ENCODE peak calls at places on chromosomes 11 and 22, in seven cellular contexts. One of them, this sample, is unnamed.

GRCh38 chr11:128948583-128948982 is 5.9 kb upstream of the TP53AIP1 start:
- DNase-seq in psoas muscle: no peak
- DNase-seq in uterus: no peak
- DNase-seq in epithelial cell of esophagus: no peak
- DNase-seq in body of pancreas: no peak
- DNase-seq in AG10803: no peak
- DNase-seq in colonic mucosa: no peak
- DNase-seq in this sample: no peak

GRCh38 chr22:39721456-39722325 is 151.1 kb downstream of the CACNA1I start:
- DNase-seq in psoas muscle: no peak
- DNase-seq in uterus: no peak
- DNase-seq in epithelial cell of esophagus: no peak
- DNase-seq in body of pancreas: no peak
- DNase-seq in AG10803: no peak
- DNase-seq in colonic mucosa: no peak
- DNase-seq in this sample: no peak

GRCh38 chr11:126886085-126886484 is 114.5 kb downstream of the KIRREL3 start:
- DNase-seq in psoas muscle: no peak
- DNase-seq in uterus: no peak
- DNase-seq in epithelial cell of esophagus: no peak
- DNase-seq in body of pancreas: no peak
- DNase-seq in AG10803: no peak
- DNase-seq in colonic mucosa: no peak
- DNase-seq in this sample: no peak

GRCh38 chr11:124602751-124603150 is 8.5 kb upstream of the PANX3 start:
- DNase-seq in psoas muscle: no peak
- DNase-seq in uterus: no peak
- DNase-seq in epithelial cell of esophagus: no peak
- DNase-seq in body of pancreas: no peak
- DNase-seq in AG10803: no peak
- DNase-seq in colonic mucosa: no peak
- DNase-seq in this sample: no peak

GRCh38 chr22:31605851-31606585 is 56.0 kb downstream of the PISD start:
- DNase-seq in psoas muscle: no peak
- DNase-seq in uterus: no peak
- DNase-seq in epithelial cell of esophagus: peak; percentile 26
- DNase-seq in body of pancreas: no peak
- DNase-seq in AG10803: no peak
- DNase-seq in colonic mucosa: no peak
- DNase-seq in this sample: no peak

GRCh38 chr11:74570266-74571061 is 21.9 kb upstream of the POLD3 start:
- DNase-seq in psoas muscle: no peak
- DNase-seq in uterus: peak; percentile 25
- DNase-seq in epithelial cell of esophagus: peak; percentile 74
- DNase-seq in body of pancreas: peak; percentile 79
- DNase-seq in AG10803: peak; percentile 37
- DNase-seq in colonic mucosa: peak; percentile 74
- DNase-seq in this sample: peak; percentile 60

GRCh38 chr11:134261626-134262488 is 8.5 kb downstream of the ACAD8 start:
- DNase-seq in psoas muscle: no peak
- DNase-seq in uterus: no peak
- DNase-seq in epithelial cell of esophagus: peak; percentile 63
- DNase-seq in body of pancreas: peak; percentile 27
- DNase-seq in AG10803: peak; percentile 16
- DNase-seq in colonic mucosa: no peak
- DNase-seq in this sample: peak; percentile 11

GRCh38 chr22:30423296-30423958 is 2.1 kb upstream of the MTFP1 start:
- DNase-seq in psoas muscle: no peak
- DNase-seq in uterus: no peak
- DNase-seq in epithelial cell of esophagus: peak; percentile 68
- DNase-seq in body of pancreas: no peak
- DNase-seq in AG10803: no peak
- DNase-seq in colonic mucosa: no peak
- DNase-seq in this sample: no peak

GRCh38 chr11:69529001-69529400 is 47.5 kb downstream of the LINC01488 start:
- DNase-seq in psoas muscle: no peak
- DNase-seq in uterus: no peak
- DNase-seq in epithelial cell of esophagus: no peak
- DNase-seq in body of pancreas: no peak
- DNase-seq in AG10803: no peak
- DNase-seq in colonic mucosa: no peak
- DNase-seq in this sample: no peak

GRCh38 chr22:48199667-48200066 is 1437.2 kb downstream of the TBC1D22A start:
- DNase-seq in psoas muscle: no peak
- DNase-seq in uterus: no peak
- DNase-seq in epithelial cell of esophagus: no peak
- DNase-seq in body of pancreas: no peak
- DNase-seq in AG10803: no peak
- DNase-seq in colonic mucosa: peak; percentile 5
- DNase-seq in this sample: no peak

GRCh38 chr11:93577291-93577690 is 34.1 kb upstream of the SMCO4 start:
- DNase-seq in psoas muscle: no peak
- DNase-seq in uterus: no peak
- DNase-seq in epithelial cell of esophagus: no peak
- DNase-seq in body of pancreas: no peak
- DNase-seq in AG10803: peak; percentile 97
- DNase-seq in colonic mucosa: no peak
- DNase-seq in this sample: peak; percentile 48

GRCh38 chr11:93225642-93226041 is 27.9 kb upstream of the SLC36A4 start:
- DNase-seq in psoas muscle: no peak
- DNase-seq in uterus: no peak
- DNase-seq in epithelial cell of esophagus: peak; percentile 34
- DNase-seq in body of pancreas: no peak
- DNase-seq in AG10803: peak; percentile 23
- DNase-seq in colonic mucosa: no peak
- DNase-seq in this sample: peak; percentile 48

GRCh38 chr11:118615282-118615979 is 8.0 kb downstream of the PHLDB1 start:
- DNase-seq in psoas muscle: peak; percentile 16
- DNase-seq in uterus: no peak
- DNase-seq in epithelial cell of esophagus: no peak
- DNase-seq in body of pancreas: peak; percentile 49
- DNase-seq in AG10803: no peak
- DNase-seq in colonic mucosa: no peak
- DNase-seq in this sample: no peak

GRCh38 chr22:25672685-25673084 is 69.3 kb upstream of the MYO18B start:
- DNase-seq in psoas muscle: no peak
- DNase-seq in uterus: no peak
- DNase-seq in epithelial cell of esophagus: no peak
- DNase-seq in body of pancreas: no peak
- DNase-seq in AG10803: no peak
- DNase-seq in colonic mucosa: no peak
- DNase-seq in this sample: peak; percentile 10

GRCh38 chr11:12840871-12841516 is 166.8 kb downstream of the TEAD1 start:
- DNase-seq in psoas muscle: no peak
- DNase-seq in uterus: no peak
- DNase-seq in epithelial cell of esophagus: peak; percentile 52
- DNase-seq in body of pancreas: no peak
- DNase-seq in AG10803: no peak
- DNase-seq in colonic mucosa: no peak
- DNase-seq in this sample: peak; percentile 35

GRCh38 chr11:60116996-60117790 is 28.7 kb downstream of the MS4A2 start:
- DNase-seq in psoas muscle: no peak
- DNase-seq in uterus: no peak
- DNase-seq in epithelial cell of esophagus: no peak
- DNase-seq in body of pancreas: no peak
- DNase-seq in AG10803: no peak
- DNase-seq in colonic mucosa: no peak
- DNase-seq in this sample: no peak

DNA sequence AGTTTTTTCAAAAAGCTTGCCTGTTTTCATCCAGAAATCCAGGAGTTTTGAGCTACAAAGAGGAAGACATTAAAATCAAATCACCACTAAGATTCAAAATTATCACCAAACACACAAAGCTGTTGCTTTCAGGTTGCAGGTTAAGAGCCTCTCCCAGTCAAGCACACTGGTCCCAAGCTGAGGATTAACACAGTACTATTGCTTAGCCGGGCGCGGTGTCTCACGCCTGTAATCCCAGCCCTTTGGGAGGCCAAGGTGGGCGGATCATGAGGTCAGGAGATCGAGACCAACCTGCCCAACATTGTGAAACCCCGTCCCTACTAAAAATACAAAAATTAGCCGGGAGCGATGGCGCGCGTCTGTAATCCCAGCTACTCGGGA is 1165.1 kb downstream of the LRRC4C start:
- DNase-seq in psoas muscle: no peak
- DNase-seq in uterus: no peak
- DNase-seq in epithelial cell of esophagus: no peak
- DNase-seq in body of pancreas: no peak
- DNase-seq in AG10803: no peak
- DNase-seq in colonic mucosa: no peak
- DNase-seq in this sample: no peak
- TF ChIP-seq CTCF in psoas muscle: no peak
- TF ChIP-seq CTCF in uterus: no peak
- TF ChIP-seq CTCF in epithelial cell of esophagus: no peak
- TF ChIP-seq CTCF in body of pancreas: no peak
- TF ChIP-seq CTCF in AG10803: no peak
- TF ChIP-seq CTCF in colonic mucosa: peak; percentile 9
- TF ChIP-seq CTCF in this sample: no peak

GRCh38 chr22:17120711-17121234 is 387 bp downstream of the TMEM121B start:
- DNase-seq in psoas muscle: peak; percentile 55
- DNase-seq in uterus: no peak
- DNase-seq in epithelial cell of esophagus: peak; percentile 13
- DNase-seq in body of pancreas: no peak
- DNase-seq in AG10803: no peak
- DNase-seq in colonic mucosa: no peak
- DNase-seq in this sample: no peak
- H3K4me3 ChIP-seq in psoas muscle: peak overlapping the region; percentile 79
- H3K4me3 ChIP-seq in uterus: peak overlapping the region; percentile 28
- H3K4me3 ChIP-seq in epithelial cell of esophagus: no peak overlapping the region
- H3K4me3 ChIP-seq in body of pancreas: peak overlapping the region; percentile 46
- H3K4me3 ChIP-seq in AG10803: peak overlapping the region; percentile 44
- H3K4me3 ChIP-seq in colonic mucosa: peak overlapping the region; percentile 52
- H3K4me3 ChIP-seq in this sample: peak overlapping the region; percentile 49

GRCh38 chr11:107651672-107652071 is 60.2 kb downstream of the SLN start:
- DNase-seq in psoas muscle: no peak
- DNase-seq in uterus: no peak
- DNase-seq in epithelial cell of esophagus: no peak
- DNase-seq in body of pancreas: no peak
- DNase-seq in AG10803: no peak
- DNase-seq in colonic mucosa: no peak
- DNase-seq in this sample: no peak
- TF ChIP-seq CTCF in psoas muscle: no peak
- TF ChIP-seq CTCF in uterus: no peak
- TF ChIP-seq CTCF in epithelial cell of esophagus: no peak
- TF ChIP-seq CTCF in body of pancreas: no peak
- TF ChIP-seq CTCF in AG10803: no peak
- TF ChIP-seq CTCF in colonic mucosa: no peak
- TF ChIP-seq CTCF in this sample: no peak

GRCh38 chr22:19943665-19944026 is 2.0 kb upstream of the TXNRD2 start:
- DNase-seq in psoas muscle: no peak
- DNase-seq in uterus: no peak
- DNase-seq in epithelial cell of esophagus: no peak
- DNase-seq in body of pancreas: no peak
- DNase-seq in AG10803: peak; percentile 84
- DNase-seq in colonic mucosa: no peak
- DNase-seq in this sample: peak; percentile 43
- H3K4me3 ChIP-seq in psoas muscle: peak overlapping the region; percentile 94
- H3K4me3 ChIP-seq in uterus: no peak overlapping the region
- H3K4me3 ChIP-seq in epithelial cell of esophagus: no peak overlapping the region
- H3K4me3 ChIP-seq in body of pancreas: no peak overlapping the region
- H3K4me3 ChIP-seq in AG10803: peak overlapping the region; percentile 12
- H3K4me3 ChIP-seq in colonic mucosa: no peak overlapping the region
- H3K4me3 ChIP-seq in this sample: peak overlapping the region; percentile 31

DNA sequence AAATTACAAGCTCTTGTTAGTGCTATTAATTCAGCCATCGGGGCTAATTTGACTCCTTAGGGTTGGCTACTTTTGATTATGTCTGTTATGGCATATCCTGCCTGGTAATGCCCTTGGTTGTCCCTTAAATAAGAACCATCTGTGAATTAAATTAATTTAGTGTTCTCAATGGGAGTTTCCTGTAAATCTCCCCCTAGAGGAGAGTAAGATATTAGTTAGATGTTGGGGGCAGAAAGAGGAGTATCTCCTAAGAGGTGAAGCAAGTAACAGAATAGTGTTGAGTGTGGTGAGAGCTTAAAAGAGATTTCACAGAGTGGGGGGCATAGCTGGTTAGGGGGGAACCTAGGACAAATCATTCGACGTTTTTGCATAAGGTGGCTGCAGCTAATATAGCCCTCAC is 1126.9 kb downstream of the JRKL start:
- DNase-seq in psoas muscle: no peak
- DNase-seq in uterus: no peak
- DNase-seq in epithelial cell of esophagus: no peak
- DNase-seq in body of pancreas: no peak
- DNase-seq in AG10803: no peak
- DNase-seq in colonic mucosa: no peak
- DNase-seq in this sample: no peak
- TF ChIP-seq CTCF in psoas muscle: no peak
- TF ChIP-seq CTCF in uterus: no peak
- TF ChIP-seq CTCF in epithelial cell of esophagus: no peak
- TF ChIP-seq CTCF in body of pancreas: no peak
- TF ChIP-seq CTCF in AG10803: no peak
- TF ChIP-seq CTCF in colonic mucosa: no peak
- TF ChIP-seq CTCF in this sample: no peak

DNA sequence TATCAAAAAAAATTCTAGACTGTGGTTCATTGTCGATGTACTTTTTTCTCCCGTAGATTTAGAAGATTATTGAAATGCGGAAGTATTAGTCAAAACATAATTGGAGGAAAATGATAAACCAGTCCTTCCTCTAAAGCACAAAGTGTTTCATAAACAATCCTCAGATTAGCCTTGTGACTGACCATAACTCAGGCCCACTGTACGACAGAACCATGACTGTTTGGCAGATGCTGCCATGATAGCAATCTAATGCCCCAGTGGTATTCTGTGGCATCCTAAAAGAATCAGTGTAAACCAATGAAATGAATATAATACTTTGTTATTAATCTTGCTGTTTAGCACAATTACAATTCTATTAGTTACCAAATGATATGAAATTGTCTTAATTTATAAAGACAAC is 127.0 kb upstream of the CTSC start:
- DNase-seq in psoas muscle: no peak
- DNase-seq in uterus: no peak
- DNase-seq in epithelial cell of esophagus: no peak
- DNase-seq in body of pancreas: no peak
- DNase-seq in AG10803: no peak
- DNase-seq in colonic mucosa: no peak
- DNase-seq in this sample: no peak
- H3K4me3 ChIP-seq in psoas muscle: no peak overlapping the region
- H3K4me3 ChIP-seq in uterus: no peak overlapping the region
- H3K4me3 ChIP-seq in epithelial cell of esophagus: no peak overlapping the region
- H3K4me3 ChIP-seq in body of pancreas: no peak overlapping the region
- H3K4me3 ChIP-seq in AG10803: no peak overlapping the region
- H3K4me3 ChIP-seq in colonic mucosa: no peak overlapping the region
- H3K4me3 ChIP-seq in this sample: no peak overlapping the region

DNA sequence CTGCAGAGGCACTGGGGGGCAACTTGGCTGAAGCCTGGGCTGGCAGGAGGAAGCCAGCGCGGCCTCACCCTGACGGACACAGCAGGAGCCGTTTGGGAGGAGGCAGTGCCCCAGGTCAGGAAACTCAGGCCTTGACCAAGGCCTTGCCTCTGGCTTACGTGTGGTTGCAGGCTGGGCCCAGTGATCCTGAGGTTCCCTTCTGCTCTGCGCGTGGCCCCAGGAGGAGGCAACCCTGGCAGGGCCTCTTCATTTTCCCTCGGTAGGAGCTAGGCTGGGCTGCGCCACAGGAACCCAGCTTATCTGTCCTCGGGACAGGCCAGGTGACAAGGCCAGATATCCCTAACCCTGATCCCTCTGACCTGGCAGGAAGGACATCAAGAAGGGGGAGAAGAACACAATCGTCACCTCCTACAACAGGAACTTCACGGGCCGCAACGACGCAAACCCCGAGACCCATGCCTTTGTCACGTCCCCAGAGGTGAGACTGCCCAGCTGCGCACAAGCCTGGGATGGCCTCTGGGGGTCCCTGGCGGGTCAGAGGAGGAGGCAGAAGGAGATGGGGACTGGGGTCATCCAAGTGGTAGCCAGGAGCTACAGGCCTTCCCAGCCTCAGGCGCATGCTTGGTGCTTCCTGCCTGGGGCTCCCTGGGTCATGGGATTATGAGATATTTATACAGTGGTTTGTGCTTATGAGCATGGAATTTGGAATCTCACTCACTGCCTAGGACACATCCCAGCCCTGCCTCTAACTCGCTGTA is 20.6 kb downstream of the POLR3H start:
- DNase-seq in psoas muscle: no peak
- DNase-seq in uterus: peak; percentile 40
- DNase-seq in epithelial cell of esophagus: no peak
- DNase-seq in body of pancreas: peak; percentile 30
- DNase-seq in AG10803: peak; percentile 36
- DNase-seq in colonic mucosa: no peak
- DNase-seq in this sample: peak; percentile 65
- TF ChIP-seq CTCF in psoas muscle: no peak
- TF ChIP-seq CTCF in uterus: no peak
- TF ChIP-seq CTCF in epithelial cell of esophagus: no peak
- TF ChIP-seq CTCF in body of pancreas: no peak
- TF ChIP-seq CTCF in AG10803: no peak
- TF ChIP-seq CTCF in colonic mucosa: no peak
- TF ChIP-seq CTCF in this sample: no peak